ENCODE peak calls at places on chromosomes 5 and 9, in seven cellular contexts. P is EH, S is NCI-H82, T is heart right ventricle, D is WTC11, X is hepatic stellate cell, N is GM23248. Z is an unnamed sample.

GRCh38 chr5:97980291-97980690 is 793.2 kb upstream of the RGMB start:
- DNase-seq in P (no peak), T (no peak), X (no peak), D (no peak), S (no peak), N (no peak), Z (no peak)

GRCh38 chr5:9775339-9775738 is 145.2 kb upstream of the TAS2R1 start:
- DNase-seq in N (peak; percentile 61), T (no peak), P (peak; percentile 70), S (no peak), X (no peak), D (no peak), Z (no peak)

GRCh38 chr9:82332774-82333152 is 344.2 kb downstream of the SPATA31D1 start:
- DNase-seq in D (no peak), X (no peak), N (peak; percentile 12), P (peak; percentile 53), S (no peak), T (no peak), Z (peak; percentile 50)

GRCh38 chr5:151740336-151740942 is 18.0 kb downstream of the ATOX1 start:
- DNase-seq in X (peak; percentile 66), N (peak; percentile 98), S (peak; percentile 65), P (peak; percentile 98), D (peak; percentile 56), T (peak; percentile 70), Z (peak; percentile 43)

GRCh38 chr9:91817493-91818225 is 132.4 kb downstream of the ROR2 start:
- DNase-seq in D (no peak), T (no peak), P (peak; percentile 60), N (peak; percentile 89), S (peak; percentile 50), X (peak; percentile 19), Z (no peak)

GRCh38 chr9:81737871-81738507 is 48.6 kb upstream of the TLE1 start:
- DNase-seq in T (peak; percentile 11), X (peak; percentile 88), N (peak; percentile 96), D (no peak), P (peak; percentile 95), S (peak; percentile 74), Z (no peak)

GRCh38 chr5:42992035-42992570 is 48.0 kb downstream of the ANXA2R start:
- DNase-seq in D (peak; percentile 69), N (peak; percentile 81), S (peak; percentile 17), T (peak; percentile 91), X (peak; percentile 66), P (peak; percentile 88), Z (peak; percentile 64)

GRCh38 chr9:23635276-23635675 is 190.8 kb downstream of the ELAVL2 start:
- DNase-seq in T (no peak), P (no peak), N (no peak), S (no peak), D (no peak), X (no peak), Z (no peak)